ENCODE peak calls at places on chromosomes 4 and X, in five cellular contexts. V is osteocyte; L is KBM-7; E is activated T-helper 1 cell treated with anti-CD3 and anti-CD28 coated beads, Interleukin-12 subunit alpha, Interleukin-12 subunit beta, Interleukin-2, Interleukin-4 antibody, amounts not matched to agents 30 ng/mL and 10 ng/mL and 1 ng/mL, durations not matched to agents 14 hours and 24 hours and 36 hours; I is central memory CD4-positive, alpha-beta T cell. F is an unnamed sample.

GRCh38 chr4:112927544-112927943 is 121.9 kb upstream of the ANK2 start:
- DNase-seq in V (no peak), L (no peak), E (no peak), I (no peak), F (no peak)

GRCh38 chrX:85052636-85053343 is 49.1 kb downstream of the APOOL start:
- DNase-seq in V (no peak), L (peak; percentile 23), E (no peak), I (no peak), F (no peak)

GRCh38 chr4:176001171-176002006 is 64.3 kb upstream of the WDR17 start:
- DNase-seq in V (no peak), L (peak; percentile 36), E (no peak), I (no peak), F (no peak)

GRCh38 chrX:66635360-66635759 is 3.5 kb downstream of the EDA2R start:
- DNase-seq in V (no peak), L (no peak), E (no peak), I (no peak), F (no peak)

GRCh38 chr4:87108142-87108546 is 112.3 kb downstream of the KLHL8 start:
- DNase-seq in V (no peak), L (no peak), E (no peak), I (no peak), F (no peak)

GRCh38 chr4:5753766-5754528 is 42.9 kb downstream of the EVC start:
- DNase-seq in V (peak; percentile 81), L (no peak), E (no peak), I (no peak), F (no peak)

GRCh38 chr4:93870876-93871458 is 42.4 kb downstream of the ATOH1 start:
- DNase-seq in V (no peak), L (no peak), E (no peak), I (no peak), F (no peak)

GRCh38 chr4:76373919-76374552 is 46.9 kb downstream of the CCDC158 start:
- DNase-seq in V (no peak), L (peak; percentile 12), E (no peak), I (no peak), F (no peak)

GRCh38 chr4:53778122-53778521 is 186.8 kb upstream of the LNX1 start:
- DNase-seq in V (no peak), L (no peak), E (no peak), I (no peak), F (no peak)

GRCh38 chr4:169899295-169899694 is 126.9 kb downstream of the MFAP3L start:
- DNase-seq in V (no peak), L (no peak), E (no peak), I (no peak), F (no peak)

GRCh38 chr4:129561886-129562285 is 465.9 kb downstream of the C4orf33 start:
- DNase-seq in V (no peak), L (no peak), E (no peak), I (no peak), F (no peak)

GRCh38 chrX:38312436-38312835 is 14.9 kb downstream of the RPGR start:
- DNase-seq in V (no peak), L (no peak), E (no peak), I (no peak), F (no peak)

GRCh38 chrX:31656013-31656412 is 584.2 kb upstream of the FTHL17 start:
- DNase-seq in V (no peak), L (no peak), E (no peak), I (no peak), F (no peak)

GRCh38 chr4:147610666-147611065 is 6.5 kb upstream of the TMEM184C start:
- DNase-seq in V (no peak), L (no peak), E (no peak), I (no peak), F (no peak)

GRCh38 chrX:75642811-75643361 is 120.0 kb upstream of the ZDHHC15 start:
- DNase-seq in V (no peak), L (no peak), E (no peak), I (no peak), F (no peak)

GRCh38 chr4:92172203-92172602 is 131.6 kb upstream of the GRID2 start:
- DNase-seq in V (no peak), L (no peak), E (no peak), I (no peak), F (no peak)

GRCh38 chr4:148481644-148482043 is 39.4 kb upstream of the NR3C2 start:
- DNase-seq in V (no peak), L (no peak), E (no peak), I (no peak), F (no peak)

GRCh38 chrX:9390121-9390520 is 74.7 kb upstream of the TBL1X start:
- DNase-seq in V (no peak), L (no peak), E (no peak), I (no peak), F (no peak)

GRCh38 chrX:19760345-19760744 is 127.1 kb downstream of the SH3KBP1 start:
- DNase-seq in V (peak; percentile 25), L (no peak), E (no peak), I (no peak), F (no peak)

GRCh38 chr4:14787894-14788293 is 214.4 kb upstream of the CPEB2 start:
- DNase-seq in V (no peak), L (peak; percentile 24), E (no peak), I (no peak), F (no peak)

GRCh38 chrX:128019218-128019617 is 33.0 kb downstream of the ACTRT1 start:
- DNase-seq in V (no peak), L (no peak), E (no peak), I (no peak), F (no peak)

GRCh38 chr4:14879643-14880042 is 122.6 kb upstream of the CPEB2 start:
- DNase-seq in V (no peak), L (no peak), E (no peak), I (no peak), F (no peak)

GRCh38 chr4:175671491-175671934 is 140.6 kb downstream of the GPM6A start:
- DNase-seq in V (no peak), L (no peak), E (no peak), I (no peak), F (no peak)

F was measured in KG1.